ENCODE peak calls at places on chromosomes 16 and 17, in seven cellular contexts. Z, T, B, K, N, U and Q are unnamed samples.

GRCh38 chr17:40915721-40916256 is 21.7 kb downstream of the KRT23 start:
- DNase-seq in T (no peak), U (no peak), B (no peak), K (no peak), N (no peak), Z (no peak), Q (peak)

GRCh38 chr17:71334041-71334781 is 786.6 kb upstream of the SOX9 start:
- DNase-seq in B (no peak), K (no peak), Z (no peak), N (no peak), U (no peak), T (no peak), Q (no peak)

GRCh38 chr17:36980281-36980761 is 31.6 kb downstream of the AATF start:
- DNase-seq in T (no peak), K (no peak), U (no peak), B (no peak), N (no peak), Z (no peak), Q (no peak)

GRCh38 chr17:8430966-8431365 is 4.7 kb upstream of the NDEL1 start:
- DNase-seq in N (no peak), U (no peak), B (no peak), T (no peak), Z (no peak), K (no peak), Q (no peak)

GRCh38 chr16:47643610-47644009 is 182.5 kb downstream of the PHKB start:
- DNase-seq in T (no peak), B (peak), K (no peak), N (no peak), U (no peak), Z (no peak), Q (no peak)

GRCh38 chr17:66347661-66348604 is 45.5 kb downstream of the PRKCA start:
- DNase-seq in T (peak), Z (no peak), K (no peak), B (no peak), N (no peak), U (no peak), Q (peak)

GRCh38 chr17:78226752-78227454 is 4.5 kb upstream of the TMEM235 start:
- DNase-seq in Z (no peak), U (no peak), N (no peak), T (no peak), K (no peak), B (no peak), Q (no peak)

GRCh38 chr16:4244254-4244812 is 2.5 kb upstream of the SRL start:
- DNase-seq in N (peak), T (no peak), B (no peak), Z (no peak), K (no peak), U (no peak), Q (no peak)

GRCh38 chr17:7258731-7259554 is 3.3 kb downstream of the CLDN7 start:
- DNase-seq in B (no peak), Z (peak), U (no peak), K (no peak), T (peak), N (no peak), Q (no peak)

GRCh38 chr16:30901201-30902069 is 5.0 kb downstream of the CTF1 start:
- DNase-seq in N (no peak), T (no peak), Z (peak), U (no peak), K (no peak), B (no peak), Q (no peak)

GRCh38 chr16:626787-627457 is 3.9 kb upstream of the WFIKKN1 start:
- DNase-seq in N (peak), B (no peak), U (no peak), K (no peak), T (no peak), Z (no peak), Q (peak)

GRCh38 chr16:21023509-21024202 is 123.1 kb downstream of the LYRM1 start:
- DNase-seq in K (no peak), T (no peak), U (no peak), Z (no peak), B (no peak), N (no peak), Q (no peak)

GRCh38 chr17:39243155-39243554 is 17.4 kb upstream of the STAC2 start:
- DNase-seq in K (no peak), U (no peak), T (no peak), Z (no peak), N (no peak), B (no peak), Q (no peak)

GRCh38 chr16:1973461-1974156 is 1.8 kb downstream of the TBL3 start:
- DNase-seq in B (no peak), N (no peak), Z (no peak), K (no peak), U (no peak), T (no peak), Q (no peak)

GRCh38 chr16:3030128-3030871 is 6.4 kb downstream of the BICDL2 start:
- DNase-seq in Z (no peak), N (no peak), K (no peak), U (no peak), T (no peak), B (no peak), Q (no peak)

GRCh38 chr17:76943781-76944213 is 75.6 kb downstream of the MGAT5B start:
- DNase-seq in B (no peak), Z (no peak), U (no peak), K (no peak), N (no peak), T (no peak), Q (no peak)

GRCh38 chr16:70304892-70305448 is 6.0 kb downstream of the DDX19B start:
- DNase-seq in K (no peak), B (no peak), T (no peak), Z (no peak), U (no peak), N (no peak), Q (no peak)

GRCh38 chr17:7141824-7142223 is 27.2 kb upstream of the ASGR2 start:
- DNase-seq in U (no peak), K (no peak), T (peak), N (no peak), B (no peak), Z (no peak), Q (no peak)

GRCh38 chr17:64073771-64074703 is 53.6 kb upstream of the ICAM2 start:
- DNase-seq in B (no peak), U (no peak), T (peak), N (no peak), Z (no peak), K (no peak), Q (no peak)